ENCODE peak calls at places on chromosomes 6 and 20, in ten cellular contexts. K is keratinocyte, F is adrenal gland, U is mucosa of descending colon, V is lung, B is psoas muscle, L is PC-3, H is OCI-LY7, E is SJSA1, A is cardiac muscle cell. S is an unnamed sample. For H3K36me3, the result is how much of the 10 kb centered on the place peaks cover.

GRCh38 chr6:66161546-66162108 is 454.6 kb upstream of the EYS start:
- DNase-seq in K (no peak), F (no peak), U (no peak), V (no peak), B (no peak), L (no peak), H (no peak), E (no peak), A (no peak), S (no peak)

GRCh38 chr20:64055893-64056638 is 6.6 kb upstream of the SOX18 start:
- DNase-seq in K (no peak), F (peak), U (no peak), V (no peak), B (peak), L (peak), H (no peak), E (peak), A (peak), S (no peak)

GRCh38 chr20:363319-364078 is 16.6 kb downstream of the NRSN2 start:
- DNase-seq in K (no peak), F (peak), U (no peak), V (no peak), B (no peak), L (peak), H (peak), E (no peak), A (no peak), S (no peak)

GRCh38 chr20:4886771-4887527 is 114.4 kb downstream of the SLC23A2 start:
- DNase-seq in K (no peak), F (no peak), U (no peak), V (no peak), B (no peak), L (no peak), H (no peak), E (no peak), A (no peak), S (no peak)

GRCh38 chr20:61230-61629 is 26.2 kb upstream of the DEFB125 start:
- DNase-seq in K (no peak), F (no peak), U (no peak), V (no peak), B (no peak), L (no peak), H (no peak), E (no peak), A (no peak), S (no peak)

GRCh38 chr6:41537359-41537758 is 8.8 kb upstream of the FOXP4 start:
- DNase-seq in K (no peak), F (no peak), U (no peak), V (no peak), B (no peak), L (peak), H (no peak), E (no peak), A (no peak), S (no peak)

GRCh38 chr20:6228302-6228843 is 105.5 kb upstream of the FERMT1 start:
- DNase-seq in K (no peak), F (no peak), U (no peak), V (no peak), B (no peak), L (no peak), H (no peak), E (no peak), A (no peak), S (no peak)

GRCh38 chr6:11393713-11394627 is 143.6 kb upstream of the TMEM170B start:
- DNase-seq in K (no peak), F (no peak), U (no peak), V (no peak), B (no peak), L (peak), H (no peak), E (peak), A (peak), S (peak)

GRCh38 chr6:53795254-53795701 is 473 bp downstream of the LRRC1 start:
- DNase-seq in K (no peak), F (no peak), U (no peak), V (no peak), B (no peak), L (peak), H (no peak), E (no peak), A (no peak), S (no peak)

GRCh38 chr6:170205534-170206316 is 85.2 kb downstream of the DLL1 start:
- DNase-seq in K (no peak), F (no peak), U (no peak), V (peak), B (no peak), L (no peak), H (no peak), E (no peak), A (no peak), S (no peak)

GRCh38 chr20:17967595-17968365 is 814 bp downstream of the SNX5 start:
- DNase-seq in K (no peak), F (peak), U (no peak), V (no peak), B (no peak), L (peak), H (peak), E (peak), A (peak), S (no peak)

GRCh38 chr6:42239736-42240375 is 22.2 kb upstream of the MRPS10 start:
- DNase-seq in K (peak), F (no peak), U (no peak), V (no peak), B (no peak), L (peak), H (no peak), E (no peak), A (no peak), S (no peak)

GRCh38 chr6:83294676-83295075 is 101.5 kb downstream of the RWDD2A start:
- DNase-seq in K (no peak), F (no peak), U (no peak), V (no peak), B (no peak), L (no peak), H (no peak), E (no peak), A (no peak), S (no peak)

GRCh38 chr6:141744971-141745370 is 387.8 kb upstream of the GJE1 start:
- DNase-seq in K (no peak), F (no peak), U (no peak), V (no peak), B (no peak), L (no peak), H (no peak), E (no peak), A (peak), S (no peak)

GRCh38 chr6:92577077-92577719 is 842.2 kb downstream of the EPHA7 start:
- DNase-seq in K (no peak), F (no peak), U (no peak), V (no peak), B (peak), L (no peak), H (no peak), E (peak), A (peak), S (peak)

GRCh38 chr20:23528867-23529431 is 38.0 kb downstream of the CST8 start:
- DNase-seq in K (peak), F (no peak), U (no peak), V (no peak), B (no peak), L (peak), H (no peak), E (no peak), A (no peak), S (no peak)

GRCh38 chr6:108482559-108482958 is 78.2 kb upstream of the FOXO3 start:
- DNase-seq in K (no peak), F (no peak), U (no peak), V (no peak), B (no peak), L (no peak), H (no peak), E (no peak), A (no peak), S (no peak)

GRCh38 chr6:105270511-105270910 is 90.7 kb upstream of the POPDC3 start:
- DNase-seq in K (no peak), F (no peak), U (no peak), V (no peak), B (no peak), L (peak), H (no peak), E (no peak), A (no peak), S (no peak)

GRCh38 chr6:146489489-146489888 is 54.1 kb upstream of the RAB32 start:
- DNase-seq in K (no peak), F (no peak), U (no peak), V (no peak), B (no peak), L (no peak), H (no peak), E (no peak), A (no peak), S (no peak)

GRCh38 chr6:130903602-130904001 is 76.4 kb downstream of the SMLR1 start:
- DNase-seq in K (no peak), F (no peak), U (no peak), V (no peak), B (no peak), L (no peak), H (no peak), E (no peak), A (no peak), S (no peak)

GRCh38 chr6:138653435-138653834 is 120.1 kb upstream of the CCDC28A start:
- DNase-seq in K (no peak), F (no peak), U (no peak), V (no peak), B (no peak), L (no peak), H (no peak), E (no peak), A (no peak), S (no peak)

GRCh38 chr6:151679081-151679480 is 128.4 kb upstream of the ESR1 start:
- DNase-seq in K (no peak), F (peak), U (no peak), V (no peak), B (peak), L (peak), H (no peak), E (no peak), A (peak), S (no peak)

GRCh38 chr20:19823971-19824370 is 65.9 kb downstream of the RIN2 start:
- DNase-seq in K (no peak), F (no peak), U (no peak), V (no peak), B (no peak), L (no peak), H (no peak), E (no peak), A (no peak), S (no peak)

GRCh38 chr20:42981258-42981657 is 208.4 kb downstream of the PTPRT start:
- DNase-seq in K (no peak), F (no peak), U (no peak), V (no peak), B (no peak), L (no peak), H (no peak), E (no peak), A (no peak), S (no peak)

GRCh38 chr6:161963634-161964244 is 689.9 kb upstream of the AGPAT4 start:
- DNase-seq in K (no peak), F (no peak), U (no peak), V (no peak), B (no peak), L (no peak), H (no peak), E (no peak), A (no peak), S (no peak)

GRCh38 chr6:19669206-19669605 is 168.0 kb upstream of the ID4 start:
- DNase-seq in K (no peak), F (no peak), U (no peak), V (no peak), B (no peak), L (peak), H (no peak), E (peak), A (peak), S (no peak)

GRCh38 chr20:33689973-33690372 is 3.8 kb upstream of the E2F1 start:
- DNase-seq in K (no peak), F (peak), U (no peak), V (no peak), B (no peak), L (peak), H (no peak), E (peak), A (peak), S (no peak)

GRCh38 chr6:346389-347030 is 45.0 kb upstream of the IRF4 start:
- DNase-seq in K (no peak), F (peak), U (no peak), V (no peak), B (no peak), L (peak), H (no peak), E (no peak), A (peak), S (no peak)

GRCh38 chr6:163513570-163514166 is 99.2 kb downstream of the QKI start:
- DNase-seq in K (no peak), F (no peak), U (no peak), V (no peak), B (no peak), L (no peak), H (no peak), E (no peak), A (no peak), S (no peak)

GRCh38 chr6:16491666-16492322 is 253.4 kb downstream of the GMPR start:
- DNase-seq in K (no peak), F (no peak), U (no peak), V (no peak), B (no peak), L (no peak), H (no peak), E (no peak), A (no peak), S (no peak)

GRCh38 chr6:104930939-104931338 is 26.0 kb upstream of the LIN28B start:
- DNase-seq in K (no peak), F (no peak), U (no peak), V (no peak), B (no peak), L (no peak), H (no peak), E (no peak), A (no peak), S (no peak)

GRCh38 chr6:132483779-132484679 is 28.9 kb downstream of the STX7 start:
- DNase-seq in K (peak), F (peak), U (no peak), V (no peak), B (no peak), L (peak), H (peak), E (peak), A (peak), S (peak)

GRCh38 chr6:137830562-137830961 is 36.5 kb upstream of the TNFAIP3 start:
- DNase-seq in K (no peak), F (no peak), U (no peak), V (no peak), B (no peak), L (no peak), H (no peak), E (no peak), A (no peak), S (no peak)

GRCh38 chr20:14312001-14312400 is 25.4 kb downstream of the FLRT3 start:
- DNase-seq in K (no peak), F (no peak), U (no peak), V (no peak), B (no peak), L (peak), H (no peak), E (no peak), A (no peak), S (no peak)

GRCh38 chr6:72943699-72944098 is 281.6 kb downstream of the KHDC1L start:
- DNase-seq in K (no peak), F (no peak), U (no peak), V (no peak), B (no peak), L (no peak), H (no peak), E (no peak), A (no peak), S (no peak)

GRCh38 chr6:101490857-101491256 is 97.3 kb downstream of the GRIK2 start:
- DNase-seq in K (no peak), F (no peak), U (no peak), V (no peak), B (no peak), L (peak), H (no peak), E (no peak), A (no peak), S (no peak)

GRCh38 chr6:29424575-29424974 is 9.8 kb downstream of the OR12D1 start:
- DNase-seq in K (no peak), F (no peak), U (no peak), V (no peak), B (no peak), L (no peak), H (no peak), E (no peak), A (no peak), S (no peak)

GRCh38 chr20:29085625-29086024 is 2171.8 kb upstream of the DEFB115 start:
- DNase-seq in K (no peak), F (no peak), U (no peak), V (no peak), B (no peak), L (no peak), H (no peak), E (no peak), A (no peak), S (no peak)

GRCh38 chr20:29079769-29080690 is 2177.4 kb upstream of the DEFB115 start:
- DNase-seq in K (no peak), F (no peak), U (peak), V (no peak), B (peak), L (no peak), H (no peak), E (no peak), A (peak), S (no peak)
- H3K4me3 ChIP-seq in K (no peak), F (no peak), U (no peak), V (no peak), B (no peak), L (peak), H (no peak), E (no peak), A (no peak), S (no peak)

GRCh38 chr6:33277663-33278391 is 904 bp downstream of the B3GALT4 start:
- DNase-seq in K (no peak), F (no peak), U (peak), V (no peak), B (peak), L (no peak), H (peak), E (no peak), A (no peak), S (no peak)
- H3K36me3 ChIP-seq in K (half or more), F (half or more), U (under half), V (under half), B (under half), L (under half), H (half or more), E (half or more), A (under half), S (under half)

DNA sequence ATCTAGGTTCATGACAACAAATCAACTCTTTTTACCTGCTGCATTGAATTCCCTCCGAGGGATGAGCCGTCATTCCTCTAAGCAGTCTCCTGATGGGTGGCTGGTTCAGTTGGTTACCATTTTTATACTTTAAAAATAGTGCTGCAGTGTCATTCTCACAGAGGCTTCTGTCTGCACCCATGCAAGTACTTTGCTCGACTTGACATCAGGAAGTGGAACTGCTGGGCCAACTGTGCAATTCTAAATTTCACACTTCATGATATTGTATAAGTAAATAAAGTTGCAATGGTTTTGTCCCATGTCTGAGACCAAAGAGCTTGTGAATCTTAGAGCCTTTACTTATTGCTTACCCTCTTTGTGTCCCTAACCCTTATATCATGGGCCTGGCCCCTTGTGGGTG is 2.5 kb downstream of the BTN3A1 start:
- DNase-seq in K (no peak), F (no peak), U (no peak), V (no peak), B (no peak), L (no peak), H (peak), E (no peak), A (no peak), S (no peak)
- H3K4me3 ChIP-seq in K (no peak), F (no peak), U (no peak), V (no peak), B (no peak), L (no peak), H (peak), E (no peak), A (no peak), S (no peak)

GRCh38 chr6:149733321-149733720 is 13.0 kb downstream of the NUP43 start:
- DNase-seq in K (no peak), F (no peak), U (no peak), V (no peak), B (no peak), L (no peak), H (no peak), E (no peak), A (no peak), S (no peak)
- H3K36me3 ChIP-seq in K (under half), F (half or more), U (under half), V (under half), B (under half), L (under half), H (half or more), E (half or more), A (under half), S (under half)

GRCh38 chr6:129696028-129696418 is 14.0 kb downstream of the ARHGAP18 start:
- DNase-seq in K (no peak), F (no peak), U (no peak), V (no peak), B (no peak), L (no peak), H (no peak), E (no peak), A (no peak), S (no peak)

GRCh38 chr6:129696843-129697242 is 13.1 kb downstream of the ARHGAP18 start:
- DNase-seq in K (no peak), F (no peak), U (no peak), V (no peak), B (no peak), L (no peak), H (no peak), E (no peak), A (no peak), S (no peak)

GRCh38 chr6:129699661-129700060 is 10.3 kb downstream of the ARHGAP18 start:
- DNase-seq in K (no peak), F (no peak), U (no peak), V (no peak), B (no peak), L (no peak), H (no peak), E (no peak), A (peak), S (no peak)

GRCh38 chr6:129698430-129698829 is 11.5 kb downstream of the ARHGAP18 start:
- DNase-seq in K (no peak), F (no peak), U (no peak), V (no peak), B (no peak), L (no peak), H (no peak), E (no peak), A (no peak), S (no peak)

GRCh38 chr6:129697788-129698187 is 12.2 kb downstream of the ARHGAP18 start:
- DNase-seq in K (no peak), F (no peak), U (no peak), V (no peak), B (no peak), L (no peak), H (no peak), E (no peak), A (no peak), S (no peak)
- H3K4me3 ChIP-seq in K (no peak), F (no peak), U (no peak), V (no peak), B (no peak), L (no peak), H (no peak), E (no peak), A (no peak), S (no peak)

DNA sequence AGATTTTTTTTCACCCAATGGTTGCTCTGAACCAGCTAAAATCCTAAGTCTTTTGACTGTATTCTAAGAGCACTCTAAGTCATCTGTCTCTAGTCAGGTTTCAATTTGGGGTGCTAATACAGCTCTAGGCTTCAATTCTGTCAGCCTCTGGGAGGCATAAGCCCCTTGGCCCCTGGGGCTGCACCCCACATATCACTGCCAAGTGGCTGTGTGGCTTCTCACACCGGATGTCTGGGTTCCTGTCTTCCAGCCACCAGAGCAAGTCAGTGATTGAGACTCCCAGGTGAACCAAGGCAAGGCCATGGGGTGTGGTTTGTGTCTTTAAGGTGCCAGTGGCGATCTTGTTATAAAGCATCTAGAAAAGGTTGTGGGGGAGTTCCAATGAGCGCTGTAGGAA is 136.5 kb downstream of the TMEM242 start:
- DNase-seq in K (no peak), F (no peak), U (no peak), V (no peak), B (no peak), L (no peak), H (no peak), E (no peak), A (no peak), S (no peak)
- H3K36me3 ChIP-seq in K (under half), F (under half), U (under half), V (under half), B (under half), L (under half), H (half or more), E (under half), A (under half), S (under half)

S was measured in kidney epithelial cell.